ENCODE peak calls at places on chromosomes 4 and X, in eight cellular contexts. I is hepatocyte, Y is GM23248, S is K562, E is mammary epithelial cell, C is fibroblast of lung, F is PC-3, Q is HepG2. P is an unnamed sample.

GRCh38 chr4:59987289-59987688 is 1212.8 kb upstream of the ADGRL3 start:
- DNase-seq in I (no peak), Y (no peak), S (no peak), E (no peak), C (no peak), F (peak; percentile 17), Q (no peak), P (no peak)

GRCh38 chrX:124488412-124489161 is 142.2 kb downstream of the SH2D1A start:
- DNase-seq in I (no peak), Y (no peak), S (no peak), E (no peak), C (no peak), F (no peak), Q (no peak), P (no peak)

GRCh38 chrX:15564981-15565579 is 35.7 kb downstream of the ACE2 start:
- DNase-seq in I (peak; percentile 85), Y (peak; percentile 66), S (peak; percentile 25), E (peak; percentile 80), C (peak; percentile 67), F (peak; percentile 87), Q (peak; percentile 20), P (peak; percentile 70)

GRCh38 chr4:186627226-186627865 is 72.0 kb upstream of the MTNR1A start:
- DNase-seq in I (no peak), Y (peak; percentile 43), S (no peak), E (peak; percentile 65), C (peak; percentile 11), F (no peak), Q (no peak), P (peak; percentile 13)

GRCh38 chrX:38986586-38986985 is 185.3 kb downstream of the MID1IP1 start:
- DNase-seq in I (no peak), Y (no peak), S (no peak), E (no peak), C (no peak), F (no peak), Q (no peak), P (no peak)

GRCh38 chr4:80201326-80202151 is 4.2 kb downstream of the PRDM8 start:
- DNase-seq in I (peak; percentile 52), Y (peak; percentile 43), S (no peak), E (no peak), C (peak; percentile 52), F (no peak), Q (no peak), P (peak; percentile 26)

GRCh38 chrX:3451566-3451965 is 105.1 kb upstream of the MXRA5 start:
- DNase-seq in I (no peak), Y (no peak), S (no peak), E (no peak), C (no peak), F (no peak), Q (no peak), P (no peak)

GRCh38 chr4:69860521-69861298 is 765 bp upstream of the SULT1E1 start:
- DNase-seq in I (no peak), Y (no peak), S (no peak), E (peak; percentile 66), C (no peak), F (peak; percentile 19), Q (peak; percentile 4), P (no peak)

GRCh38 chr4:102420563-102421221 is 75.4 kb upstream of the SLC39A8 start:
- DNase-seq in I (no peak), Y (peak; percentile 54), S (no peak), E (peak; percentile 39), C (peak; percentile 66), F (peak; percentile 60), Q (peak; percentile 7), P (peak; percentile 87)

GRCh38 chr4:89056953-89057398 is at the start of gene FAM13A:
- DNase-seq in I (peak; percentile 97), Y (peak; percentile 98), S (peak; percentile 77), E (peak; percentile 90), C (peak; percentile 98), F (peak; percentile 86), Q (peak; percentile 12), P (peak; percentile 90)

GRCh38 chr4:7270121-7270520 is 77.8 kb downstream of the SORCS2 start:
- DNase-seq in I (no peak), Y (no peak), S (no peak), E (no peak), C (no peak), F (no peak), Q (no peak), P (no peak)

GRCh38 chr4:38791005-38791404 is 8.2 kb upstream of the TLR10 start:
- DNase-seq in I (no peak), Y (no peak), S (no peak), E (no peak), C (no peak), F (no peak), Q (no peak), P (no peak)

GRCh38 chrX:134172588-134173259 is 64.3 kb upstream of the CCDC160 start:
- DNase-seq in I (peak; percentile 27), Y (peak; percentile 17), S (no peak), E (no peak), C (peak; percentile 15), F (no peak), Q (no peak), P (peak; percentile 17)
- TF ChIP-seq EZH2 in I (no peak), Y (no peak), S (no peak), E (peak; percentile 47), C (peak; percentile 17), F (no peak), Q (peak; percentile 27), P (no peak)

DNA sequence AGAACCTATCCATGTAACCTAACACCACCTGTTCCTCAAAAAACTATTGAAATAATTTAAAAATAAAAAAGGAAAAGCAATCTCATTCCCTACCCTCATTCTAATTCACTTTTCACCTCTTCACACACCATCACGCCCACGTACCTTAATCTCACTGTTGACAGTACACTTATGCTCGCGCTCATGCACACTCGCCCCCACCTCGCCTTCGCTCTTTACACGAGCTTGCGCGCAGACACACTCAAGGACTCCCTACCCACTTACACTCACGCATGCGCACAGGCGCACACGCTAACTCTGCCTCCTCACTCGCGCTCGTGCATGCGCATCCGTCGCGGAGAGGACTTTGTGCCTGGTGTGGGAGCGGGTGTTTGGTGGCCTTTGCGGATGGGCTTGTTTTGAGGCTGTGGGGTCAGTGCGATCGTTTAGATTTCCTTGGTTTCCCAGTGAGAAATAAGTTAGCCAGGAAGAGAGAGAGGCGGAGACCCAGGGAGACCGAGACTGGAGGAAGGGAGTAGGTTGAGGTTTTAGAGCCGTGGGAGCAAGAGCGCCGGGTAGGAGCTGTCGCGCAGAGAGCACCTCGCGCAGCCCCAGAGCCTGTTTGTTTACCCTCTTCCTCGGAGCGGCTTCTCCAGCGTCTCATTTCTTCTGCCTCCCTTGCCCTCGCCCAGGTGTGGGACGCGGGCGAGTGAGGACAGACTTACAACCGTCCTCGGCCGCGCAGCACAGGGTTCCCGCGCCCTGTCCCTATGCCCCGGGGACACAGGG is 8.1 kb upstream of the GSX2 start:
- DNase-seq in I (peak; percentile 84), Y (peak; percentile 85), S (peak; percentile 73), E (peak; percentile 53), C (peak; percentile 75), F (peak; percentile 73), Q (peak; percentile 35), P (peak; percentile 48)
- TF ChIP-seq EZH2 in I (no peak), Y (no peak), S (peak; percentile 31), E (no peak), C (no peak), F (no peak), Q (no peak), P (no peak)

GRCh38 chr4:13527192-13527982 is 16.9 kb downstream of the NKX3-2 start:
- DNase-seq in I (no peak), Y (no peak), S (no peak), E (no peak), C (no peak), F (no peak), Q (no peak), P (no peak)

GRCh38 chr4:13526658-13527057 is 17.6 kb downstream of the NKX3-2 start:
- DNase-seq in I (no peak), Y (no peak), S (no peak), E (no peak), C (no peak), F (no peak), Q (no peak), P (no peak)

GRCh38 chr4:13529130-13529919 is 15.0 kb downstream of the NKX3-2 start:
- DNase-seq in I (no peak), Y (no peak), S (no peak), E (no peak), C (no peak), F (no peak), Q (no peak), P (no peak)

GRCh38 chr4:13528823-13529129 is 15.5 kb downstream of the NKX3-2 start:
- DNase-seq in I (no peak), Y (no peak), S (no peak), E (no peak), C (no peak), F (no peak), Q (no peak), P (no peak)

DNA sequence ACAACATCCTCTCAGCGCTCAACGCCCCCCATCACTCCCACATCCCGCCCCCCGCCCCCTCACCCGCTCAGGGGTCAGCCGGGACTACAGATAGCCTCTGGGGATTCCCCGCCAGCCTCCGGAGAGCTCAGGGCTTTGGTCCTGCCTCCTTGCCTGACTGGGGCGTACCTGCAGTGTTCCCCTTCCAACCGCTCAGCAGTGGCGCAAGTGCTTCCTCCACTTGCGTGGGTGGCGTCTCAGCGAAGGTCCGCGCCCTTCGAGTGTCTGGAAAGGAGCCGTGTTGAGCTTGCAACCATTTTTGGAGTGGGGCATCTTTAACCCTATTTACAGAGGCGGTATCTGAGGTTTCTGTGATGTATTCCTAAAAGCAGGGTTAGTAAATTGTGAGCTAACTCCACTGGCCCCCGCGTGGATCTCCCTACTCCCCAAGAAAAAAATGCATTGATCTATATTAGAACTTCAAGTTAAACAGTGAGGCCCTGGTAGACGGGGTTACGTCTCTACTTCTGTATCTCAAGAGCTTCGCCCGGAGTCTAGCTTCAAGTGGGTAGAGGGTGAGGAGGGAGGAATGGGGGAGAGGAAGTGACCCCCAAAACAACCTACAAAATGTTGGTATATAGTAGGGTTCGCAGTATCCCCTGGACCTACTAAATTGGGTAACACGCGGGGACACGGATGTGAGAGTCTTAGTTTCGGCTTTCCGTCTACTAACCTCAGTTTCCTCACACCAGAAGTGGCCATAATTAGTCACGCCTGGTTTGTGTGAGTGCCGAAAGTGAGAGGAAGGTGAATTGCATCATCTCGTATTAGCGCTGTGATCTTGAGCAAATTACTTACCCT is 16.1 kb downstream of the NKX3-2 start:
- DNase-seq in I (no peak), Y (no peak), S (no peak), E (peak; percentile 49), C (no peak), F (no peak), Q (no peak), P (peak; percentile 22)
- TF ChIP-seq EZH2 in I (no peak), Y (peak; percentile 36), S (no peak), E (peak; percentile 54), C (peak; percentile 3), F (no peak), Q (no peak), P (no peak)

DNA sequence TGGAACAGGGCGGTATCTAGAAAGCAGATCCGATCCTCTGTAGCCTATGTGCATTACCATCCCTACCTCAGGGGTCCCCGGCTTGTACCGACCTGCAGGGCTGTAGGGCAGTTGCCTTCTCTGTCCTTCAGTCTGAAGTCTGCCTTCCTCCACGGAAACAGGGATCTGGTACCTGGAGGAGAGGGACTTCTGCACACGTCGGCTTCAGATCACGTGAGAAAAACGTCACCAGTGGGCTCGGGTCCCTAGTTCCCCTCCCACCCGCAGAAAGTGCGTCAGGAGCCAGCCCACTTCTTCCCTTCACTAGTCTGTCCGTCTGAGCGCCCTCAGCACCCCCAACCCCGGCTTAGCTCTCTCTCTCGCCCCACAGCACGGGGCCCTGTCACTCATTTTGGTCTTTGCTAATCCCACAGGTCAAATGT is at the start of gene TCEAL5:
- DNase-seq in I (no peak), Y (no peak), S (no peak), E (no peak), C (no peak), F (no peak), Q (no peak), P (no peak)
- TF ChIP-seq EZH2 in I (no peak), Y (peak; percentile 53), S (no peak), E (peak; percentile 25), C (peak; percentile 76), F (no peak), Q (no peak), P (no peak)

P was measured in A673.